ENCODE peak calls at places on chromosome 7, in nine cellular contexts. P is bronchial epithelial cell, T is transverse colon, H is lower lobe of right lung, X is progenitor cell of endocrine pancreas, L is uterus, A is body of pancreas, I is brain microvascular endothelial cell, C is tibial nerve. E is an unnamed sample.
A peak's percentile ranks its signal among the peaks of the same experiment; 100 is the strongest.

GRCh38 chr7:151010307-151011096 is 13.8 kb downstream of the ATG9B start:
- DNase-seq in A (no peak), I (no peak), L (no peak), H (no peak), C (no peak), T (no peak), P (no peak), X (no peak), E (no peak)

GRCh38 chr7:3561908-3562307 is 260.9 kb downstream of the SDK1 start:
- DNase-seq in C (no peak), P (peak; percentile 39), L (no peak), H (no peak), X (no peak), I (no peak), A (peak; percentile 82), T (peak; percentile 35), E (no peak)

GRCh38 chr7:128888756-128889095 is 21.8 kb downstream of the KCP start:
- DNase-seq in P (no peak), C (no peak), I (no peak), L (no peak), H (no peak), X (no peak), A (no peak), T (no peak), E (no peak)

GRCh38 chr7:114715907-114716306 is 206.0 kb upstream of the MDFIC start:
- DNase-seq in T (no peak), X (no peak), P (peak; percentile 60), A (no peak), L (no peak), H (no peak), I (peak; percentile 31), C (no peak), E (no peak)

GRCh38 chr7:444606-445005 is 75.0 kb downstream of the PDGFA start:
- DNase-seq in L (no peak), I (no peak), A (no peak), P (no peak), X (no peak), T (no peak), C (no peak), H (no peak), E (no peak)

GRCh38 chr7:125136755-125137547 is 207.3 kb upstream of the POT1 start:
- DNase-seq in I (peak; percentile 55), C (no peak), X (no peak), P (peak; percentile 92), A (no peak), L (no peak), H (no peak), T (no peak), E (peak; percentile 5)

GRCh38 chr7:103735377-103735776 is 254.1 kb downstream of the RELN start:
- DNase-seq in T (no peak), L (no peak), P (peak; percentile 90), C (no peak), I (peak; percentile 63), X (no peak), A (no peak), H (no peak), E (peak; percentile 24)

GRCh38 chr7:42886129-42886528 is 25.7 kb downstream of the C7orf25 start:
- DNase-seq in A (no peak), I (no peak), H (no peak), T (no peak), L (no peak), P (peak; percentile 24), C (no peak), X (no peak), E (no peak)

GRCh38 chr7:151057737-151057988 is at the start of gene CDK5:
- DNase-seq in T (no peak), C (peak; percentile 32), L (no peak), I (no peak), P (no peak), A (no peak), X (no peak), H (no peak), E (no peak)

GRCh38 chr7:100465702-100466311 is 1.7 kb upstream of the SPACDR start:
- DNase-seq in H (peak; percentile 80), T (peak; percentile 69), X (no peak), L (peak; percentile 73), C (no peak), P (peak; percentile 32), I (peak; percentile 45), A (peak; percentile 92), E (peak; percentile 73)

GRCh38 chr7:18458830-18459229 is 36.7 kb upstream of the HDAC9 start:
- DNase-seq in L (no peak), A (no peak), I (no peak), T (no peak), C (no peak), X (no peak), H (no peak), P (no peak), E (peak; percentile 71)

GRCh38 chr7:127551941-127552340 is 33.5 kb downstream of the GCC1 start:
- DNase-seq in I (no peak), P (no peak), H (no peak), X (no peak), T (no peak), C (no peak), A (no peak), L (no peak), E (no peak)

GRCh38 chr7:127546313-127546712 is 39.1 kb downstream of the GCC1 start:
- DNase-seq in C (no peak), A (no peak), X (no peak), L (no peak), T (no peak), H (no peak), I (no peak), P (no peak), E (no peak)

DNA sequence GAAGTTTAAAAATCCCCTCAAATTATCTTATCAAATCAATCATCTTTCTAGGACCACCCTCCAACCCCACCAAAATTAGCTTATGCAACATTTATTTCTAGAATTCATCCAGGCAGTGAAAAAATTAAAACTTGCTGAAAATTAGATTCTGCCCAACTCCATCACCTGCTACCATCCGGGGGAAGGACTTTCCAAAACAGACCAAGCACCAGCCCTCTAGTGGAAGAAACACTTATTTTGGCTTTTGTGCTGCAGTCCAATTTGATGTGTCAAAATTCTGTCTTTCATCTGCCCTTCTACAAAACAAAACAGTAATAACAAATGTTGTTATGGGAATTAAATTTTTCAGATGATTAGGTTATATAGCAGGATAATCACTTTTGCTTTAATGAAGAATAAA is 35.1 kb downstream of the GCC1 start:
- DNase-seq in H (no peak), A (no peak), L (no peak), T (no peak), X (no peak), P (no peak), C (no peak), I (no peak), E (no peak)
- TF ChIP-seq CTCF in H (no peak), A (no peak), L (no peak), T (no peak), X (peak; percentile 25), P (no peak), C (no peak), I (peak; percentile 37), E (no peak)

GRCh38 chr7:33895025-33895804 is 10.1 kb upstream of the BMPER start:
- DNase-seq in T (peak; percentile 82), A (peak; percentile 86), C (peak; percentile 94), H (peak; percentile 83), P (peak; percentile 62), I (peak; percentile 81), X (peak; percentile 80), L (peak; percentile 86), E (peak; percentile 95)
- TF ChIP-seq CTCF in T (peak; percentile 75), A (peak; percentile 76), C (peak; percentile 89), H (peak; percentile 97), P (peak; percentile 94), I (peak; percentile 97), X (peak; percentile 87), L (peak; percentile 77), E (peak; percentile 95)

GRCh38 chr7:130351664-130352015 is 7.0 kb downstream of the CPA5 start:
- DNase-seq in T (no peak), L (no peak), X (no peak), H (no peak), I (no peak), P (no peak), A (no peak), C (no peak), E (no peak)

GRCh38 chr7:130350945-130351663 is 6.5 kb downstream of the CPA5 start:
- DNase-seq in X (no peak), H (no peak), C (no peak), A (no peak), P (no peak), I (no peak), L (no peak), T (no peak), E (no peak)

GRCh38 chr7:130352335-130353074 is 7.9 kb downstream of the CPA5 start:
- DNase-seq in T (no peak), H (no peak), P (peak; percentile 65), X (no peak), C (no peak), A (no peak), I (peak; percentile 10), L (peak; percentile 48), E (no peak)

GRCh38 chr7:130356121-130356759 is 11.6 kb downstream of the CPA5 start:
- DNase-seq in I (peak; percentile 94), H (no peak), C (peak; percentile 53), P (peak; percentile 94), A (peak; percentile 61), L (peak; percentile 67), T (peak; percentile 50), X (peak; percentile 38), E (peak; percentile 76)

DNA sequence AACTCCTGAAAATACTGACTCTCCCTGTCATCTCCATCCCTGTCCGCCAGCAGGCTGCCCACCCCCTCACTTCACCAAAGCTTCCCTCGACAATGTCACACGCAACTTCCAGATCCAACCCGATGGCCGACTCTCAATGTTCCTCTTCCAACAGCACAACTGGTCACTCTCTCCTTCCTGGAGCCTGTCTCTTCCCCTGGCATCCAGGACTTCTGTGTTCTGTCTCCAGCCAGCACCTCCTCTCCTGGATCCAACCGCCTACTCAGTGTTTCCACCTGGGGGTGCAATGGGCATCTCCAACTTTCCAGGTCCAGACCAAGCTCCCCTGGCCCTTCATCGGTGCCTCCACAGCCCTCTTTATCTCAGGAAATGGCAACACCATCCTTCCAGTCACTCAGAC is 8.6 kb downstream of the CPA5 start:
- DNase-seq in X (no peak), P (no peak), L (no peak), H (no peak), A (no peak), T (no peak), C (no peak), I (no peak), E (no peak)
- TF ChIP-seq CTCF in X (no peak), P (no peak), L (no peak), H (no peak), A (no peak), T (no peak), C (no peak), I (no peak), E (no peak)

DNA sequence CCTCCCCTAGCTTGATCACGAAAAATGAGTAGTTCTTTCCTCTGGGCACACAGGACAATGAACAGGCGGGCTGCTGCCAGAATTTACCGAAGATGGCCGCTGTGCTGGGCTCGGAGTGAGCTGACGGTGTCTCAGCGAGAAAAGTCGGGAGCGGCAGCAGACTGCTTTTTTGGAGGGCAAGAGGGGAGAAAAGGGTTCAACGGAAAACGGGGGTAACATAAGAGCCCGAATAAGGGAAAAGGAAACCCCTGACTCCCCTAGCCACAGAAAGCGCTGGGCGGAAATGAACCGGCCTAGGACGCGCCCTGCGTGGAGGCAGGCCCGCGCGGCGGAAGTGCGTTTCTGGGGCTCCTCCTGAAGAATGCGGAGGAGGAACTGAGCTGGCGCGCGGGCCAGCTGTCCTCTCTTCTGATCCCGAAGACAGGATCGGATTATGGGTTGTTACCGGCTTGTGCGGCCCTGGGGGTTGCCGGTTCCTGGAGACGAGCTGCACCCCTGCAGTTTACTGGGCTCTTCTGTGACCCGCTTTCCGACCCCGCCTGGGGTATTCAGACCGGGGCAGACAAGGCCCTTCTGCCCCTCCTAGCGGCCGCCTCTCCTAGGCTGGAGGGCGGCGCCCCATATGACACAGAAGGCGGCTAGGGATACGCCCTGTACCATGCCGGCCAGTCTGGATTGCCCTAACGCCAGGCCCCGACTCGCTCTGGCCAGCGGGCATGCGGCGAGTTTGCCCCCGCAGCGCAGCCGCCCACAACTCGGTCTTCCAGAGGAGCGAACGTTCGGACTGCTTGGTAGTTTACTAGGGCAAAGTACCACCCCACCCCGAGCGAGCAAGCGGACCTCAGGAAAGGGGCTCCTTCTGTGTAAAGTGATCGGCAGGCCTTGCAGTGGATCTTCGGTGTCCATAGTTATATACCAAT is 30.1 kb upstream of the KMT2E start:
- DNase-seq in P (peak; percentile 74), T (peak; percentile 91), L (peak; percentile 85), I (peak; percentile 74), H (peak; percentile 94), X (peak; percentile 41), A (peak; percentile 88), C (peak; percentile 84), E (peak; percentile 75)
- TF ChIP-seq CTCF in P (peak; percentile 75), T (peak; percentile 56), L (peak; percentile 47), I (peak; percentile 73), H (peak; percentile 56), X (peak; percentile 48), A (peak; percentile 71), C (peak; percentile 64), E (no peak)